ENCODE peak calls at places on chromosomes 12 and 14, in ten cellular contexts. J is GM10248, Z is adrenal gland, W is neural crest cell, F is choroid plexus epithelial cell, D is IMR-90, T is AG04450, Y is pancreas, B is progenitor cell of endocrine pancreas, P is GM23338. I is an unnamed sample.

GRCh38 chr12:48185181-48185919 is 1.9 kb downstream of the CCDC184 start:
- DNase-seq in B (no peak), F (peak), P (peak), Z (no peak), W (peak), Y (no peak), J (no peak), D (no peak), T (no peak), I (no peak)

GRCh38 chr12:115833704-115834103 is 443.8 kb downstream of the MED13L start:
- DNase-seq in Z (no peak), F (no peak), P (no peak), T (no peak), Y (no peak), J (no peak), D (no peak), W (no peak), B (no peak), I (no peak)

GRCh38 chr12:118025168-118025567 is 8.7 kb downstream of the RFC5 start:
- DNase-seq in Y (no peak), W (no peak), T (no peak), B (no peak), J (no peak), D (no peak), P (no peak), Z (no peak), F (no peak), I (no peak)

GRCh38 chr12:3069714-3070113 is 7.5 kb upstream of the TSPAN9 start:
- DNase-seq in J (no peak), P (no peak), Z (no peak), Y (no peak), B (no peak), D (no peak), T (no peak), W (no peak), F (no peak), I (no peak)

GRCh38 chr14:87745507-87746118 is 247.4 kb downstream of the GALC start:
- DNase-seq in T (no peak), B (no peak), W (peak), Z (peak), P (peak), D (peak), J (peak), Y (no peak), F (peak), I (no peak)

GRCh38 chr12:115375188-115375991 is 691.4 kb upstream of the TBX3 start:
- DNase-seq in J (peak), F (peak), Y (no peak), B (no peak), P (no peak), Z (peak), T (no peak), W (no peak), D (peak), I (no peak)

GRCh38 chr12:123530683-123531082 is 2.8 kb downstream of the RILPL1 start:
- DNase-seq in D (no peak), J (no peak), T (no peak), B (no peak), P (no peak), F (no peak), Y (no peak), W (no peak), Z (no peak), I (no peak)

GRCh38 chr12:11987906-11988305 is 82.8 kb upstream of the BCL2L14 start:
- DNase-seq in P (no peak), B (no peak), J (no peak), Z (no peak), D (no peak), Y (no peak), F (no peak), W (no peak), T (no peak), I (no peak)

GRCh38 chr14:64732536-64733120 is 28.4 kb downstream of the PLEKHG3 start:
- DNase-seq in D (no peak), Y (no peak), P (no peak), T (no peak), J (no peak), Z (no peak), F (no peak), B (no peak), W (no peak), I (peak)

GRCh38 chr12:67391034-67391433 is 121.9 kb downstream of the CAND1 start:
- DNase-seq in T (no peak), D (no peak), P (no peak), J (no peak), F (no peak), Y (no peak), W (no peak), Z (no peak), B (no peak), I (no peak)

GRCh38 chr12:77485961-77486579 is 344.6 kb upstream of the NAV3 start:
- DNase-seq in J (no peak), T (no peak), W (no peak), B (no peak), P (peak), Y (no peak), Z (no peak), D (no peak), F (no peak), I (no peak)

GRCh38 chr12:132638541-132639408 is 20.2 kb downstream of the P2RX2 start:
- DNase-seq in Z (no peak), B (no peak), W (no peak), D (peak), Y (peak), F (peak), P (peak), J (peak), T (peak), I (no peak)

GRCh38 chr14:104106471-104106991 is 21.0 kb downstream of the ASPG start:
- DNase-seq in D (no peak), J (no peak), W (no peak), T (no peak), B (no peak), P (no peak), F (no peak), Z (no peak), Y (no peak), I (peak)

GRCh38 chr14:101796479-101796878 is 35.0 kb downstream of the PPP2R5C start:
- DNase-seq in P (no peak), W (no peak), D (no peak), Z (no peak), F (no peak), B (no peak), J (no peak), T (no peak), Y (no peak), I (no peak)

GRCh38 chr14:64760146-64760755 is 56.0 kb downstream of the PLEKHG3 start:
- DNase-seq in Y (peak), T (no peak), B (peak), F (peak), D (peak), J (peak), W (peak), Z (peak), P (peak), I (no peak)

GRCh38 chr12:108711486-108712163 is 19.7 kb downstream of the CORO1C start:
- DNase-seq in Z (no peak), W (no peak), Y (no peak), J (no peak), F (peak), D (no peak), B (no peak), P (no peak), T (no peak), I (no peak)

GRCh38 chr14:98022541-98023520 is 1225.6 kb downstream of the VRK1 start:
- DNase-seq in P (peak), Z (no peak), J (no peak), T (no peak), Y (no peak), B (no peak), D (no peak), W (no peak), F (no peak), I (no peak)

GRCh38 chr14:68970096-68970612 is 8.9 kb downstream of the ACTN1 start:
- DNase-seq in B (no peak), Y (no peak), Z (no peak), P (peak), W (no peak), D (no peak), J (no peak), T (no peak), F (no peak), I (no peak)

GRCh38 chr14:93013368-93013719 is 90.4 kb downstream of the CHGA start:
- DNase-seq in F (peak), J (peak), P (no peak), W (no peak), Y (no peak), Z (no peak), T (no peak), D (peak), B (no peak), I (no peak)

GRCh38 chr12:96982671-96983070 is 75.6 kb downstream of the NEDD1 start:
- DNase-seq in W (no peak), D (no peak), Z (no peak), B (no peak), Y (no peak), F (no peak), T (no peak), P (no peak), J (no peak), I (no peak)

GRCh38 chr14:99052467-99052866 is 219.5 kb downstream of the BCL11B start:
- DNase-seq in Z (no peak), P (no peak), J (no peak), B (no peak), T (no peak), F (no peak), D (no peak), W (no peak), Y (no peak), I (no peak)

GRCh38 chr14:79552778-79553177 is 658.5 kb downstream of the DIO2 start:
- DNase-seq in F (no peak), D (no peak), J (no peak), T (no peak), B (no peak), Z (no peak), W (no peak), Y (no peak), P (peak), I (no peak)

GRCh38 chr12:650983-651382 is 12.3 kb downstream of the NINJ2 start:
- DNase-seq in D (no peak), P (no peak), F (peak), W (no peak), Z (no peak), T (no peak), Y (no peak), B (no peak), J (no peak), I (no peak)

GRCh38 chr12:700061-700460 is 36.8 kb upstream of the NINJ2 start:
- DNase-seq in D (no peak), Y (no peak), J (no peak), F (no peak), W (no peak), P (peak), T (no peak), B (no peak), Z (no peak), I (no peak)

GRCh38 chr12:120350576-120351350 is 18.2 kb downstream of the MSI1 start:
- DNase-seq in T (no peak), W (no peak), J (no peak), D (no peak), B (no peak), F (no peak), Y (peak), Z (no peak), P (no peak), I (no peak)

GRCh38 chr12:51458635-51459034 is 34.0 kb downstream of the SLC4A8 start:
- DNase-seq in D (no peak), T (no peak), Y (no peak), F (no peak), W (no peak), B (no peak), J (no peak), Z (no peak), P (no peak), I (no peak)

GRCh38 chr12:47155457-47156166 is 75.9 kb upstream of the AMIGO2 start:
- DNase-seq in Z (no peak), P (no peak), Y (no peak), T (no peak), F (no peak), D (peak), W (no peak), B (no peak), J (no peak), I (no peak)

GRCh38 chr12:46267618-46268348 is 1.1 kb downstream of the SLC38A1 start:
- DNase-seq in D (peak), Y (peak), T (no peak), J (peak), F (peak), Z (peak), W (no peak), P (no peak), B (no peak), I (no peak)

GRCh38 chr12:95099270-95099790 is 25.9 kb upstream of the NR2C1 start:
- DNase-seq in T (no peak), W (no peak), P (no peak), B (no peak), Y (no peak), F (no peak), D (no peak), J (no peak), Z (no peak), I (no peak)

GRCh38 chr12:116130431-116130830 is 147.1 kb downstream of the MED13L start:
- DNase-seq in P (no peak), B (no peak), T (no peak), Y (no peak), F (no peak), Z (no peak), J (no peak), D (peak), W (no peak), I (no peak)

GRCh38 chr12:124404162-124404561 is 109.3 kb downstream of the RFLNA start:
- DNase-seq in W (no peak), Z (peak), J (no peak), P (no peak), F (no peak), B (no peak), D (no peak), T (no peak), Y (no peak), I (no peak)

GRCh38 chr12:119113587-119113986 is 65.1 kb upstream of the HSPB8 start:
- DNase-seq in J (no peak), Y (no peak), P (no peak), F (no peak), T (no peak), W (no peak), B (no peak), Z (no peak), D (no peak), I (no peak)

GRCh38 chr12:47818382-47818700 is 1.4 kb downstream of the HDAC7 start:
- DNase-seq in Z (no peak), P (peak), J (no peak), D (peak), W (no peak), Y (no peak), B (no peak), F (no peak), T (no peak), I (no peak)

GRCh38 chr14:39396448-39396847 is 35.8 kb downstream of the FBXO33 start:
- DNase-seq in F (peak), J (no peak), T (no peak), D (peak), P (no peak), W (no peak), B (no peak), Z (no peak), Y (no peak), I (no peak)

GRCh38 chr12:6791931-6792520 is 2.7 kb downstream of the CD4 start:
- DNase-seq in T (no peak), D (no peak), W (no peak), P (no peak), F (no peak), J (no peak), Z (no peak), B (no peak), Y (peak), I (no peak)
- TF ChIP-seq CTCF in T (no peak), D (no peak), W (no peak), P (no peak), F (no peak), J (no peak), Z (no peak), B (no peak), Y (no peak), I (no peak)

DNA sequence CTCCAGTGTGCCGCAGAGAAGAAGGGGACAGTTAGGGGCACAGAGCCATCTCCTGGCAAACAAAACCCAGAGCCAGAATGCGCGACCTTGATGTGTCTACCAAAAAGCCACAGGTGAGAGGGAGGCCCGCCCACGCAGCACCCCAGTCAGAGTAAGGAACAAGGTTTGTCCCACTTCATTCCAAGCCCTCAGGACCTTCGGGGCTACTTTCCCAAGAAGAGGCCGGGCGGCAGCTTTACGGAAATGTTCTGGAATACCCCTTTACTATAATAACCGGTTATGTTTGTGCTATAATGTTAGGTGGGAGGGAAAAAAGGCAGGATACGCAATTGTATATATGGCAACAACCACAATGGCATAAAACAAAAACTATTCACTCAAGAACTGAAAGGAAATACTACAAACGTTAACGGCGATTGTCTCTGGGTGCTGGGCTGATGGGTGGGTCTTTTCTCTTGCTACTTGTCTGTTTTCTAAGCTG is 12.3 kb downstream of the CCDC88C start:
- DNase-seq in F (no peak), D (no peak), W (no peak), B (no peak), T (no peak), J (no peak), Y (no peak), P (no peak), Z (no peak), I (no peak)
- TF ChIP-seq CTCF in F (no peak), D (no peak), W (no peak), B (no peak), T (no peak), J (no peak), Y (no peak), P (no peak), Z (no peak), I (no peak)

GRCh38 chr14:90460136-90460535 is 63.3 kb downstream of the CALM1 start:
- DNase-seq in W (no peak), T (no peak), F (no peak), P (no peak), B (no peak), J (no peak), Z (no peak), D (peak), Y (no peak), I (no peak)
- TF ChIP-seq CTCF in W (no peak), T (no peak), F (no peak), P (no peak), B (no peak), J (no peak), Z (no peak), D (no peak), Y (no peak), I (no peak)

DNA sequence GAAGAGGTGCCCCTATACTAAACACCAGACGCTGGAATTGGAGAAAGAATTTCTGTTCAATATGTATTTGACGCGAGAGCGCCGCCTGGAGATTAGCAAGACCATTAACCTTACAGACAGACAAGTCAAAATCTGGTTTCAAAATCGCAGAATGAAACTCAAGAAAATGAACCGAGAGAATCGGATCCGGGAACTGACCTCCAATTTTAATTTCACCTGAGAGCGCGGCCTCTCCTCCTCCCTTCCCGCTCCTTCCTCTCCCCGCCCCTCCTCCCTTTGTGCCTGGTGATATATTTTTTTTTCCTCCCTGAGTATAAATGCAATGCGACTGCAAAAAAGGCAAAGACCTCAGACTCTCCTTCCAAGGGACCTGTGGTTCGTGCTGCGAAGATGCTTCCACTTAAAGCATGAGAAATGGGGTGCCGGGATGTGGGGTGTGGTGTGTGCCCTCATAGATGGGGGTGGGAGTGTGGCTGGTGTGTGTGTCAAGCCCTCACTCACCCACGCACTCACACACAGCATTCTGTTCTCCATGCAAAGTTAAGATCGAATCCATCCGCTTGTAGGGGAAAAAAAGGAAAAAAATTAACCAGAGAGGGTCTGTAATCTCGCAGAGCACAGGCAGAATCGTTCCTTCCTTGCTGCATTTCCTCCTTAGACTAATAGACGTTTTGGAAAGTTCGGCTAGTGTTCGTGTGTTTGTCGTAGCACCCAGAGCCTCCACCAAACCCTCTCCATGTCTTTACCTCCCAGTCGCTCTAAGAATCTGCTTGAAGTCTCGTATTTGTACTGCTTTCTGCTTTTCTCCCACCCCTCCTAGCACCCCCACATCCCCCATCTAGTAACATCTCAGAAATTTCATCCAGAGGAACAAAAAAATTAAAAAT is 4.5 kb downstream of the HOXC10 start:
- DNase-seq in P (peak), J (peak), D (peak), Y (no peak), F (peak), T (no peak), Z (no peak), W (no peak), B (no peak), I (no peak)
- TF ChIP-seq CTCF in P (peak), J (peak), D (peak), Y (no peak), F (peak), T (peak), Z (peak), W (peak), B (peak), I (peak)

I was measured in left ventricle myocardium inferior.